ENCODE peak calls at places on chromosome 4, in five cellular contexts. B is CD8-positive, alpha-beta memory T cell; P is T-helper 1 cell; A is dorsolateral prefrontal cortex; D is germinal center. W is an unnamed sample.

GRCh38 chr4:147108409-147108808 is 162.7 kb upstream of the TTC29 start:
- DNase-seq in D (no peak), P (no peak), B (no peak), A (no peak), W (no peak)

GRCh38 chr4:7237863-7238262 is 45.5 kb downstream of the SORCS2 start:
- DNase-seq in A (no peak), P (no peak), B (no peak), D (no peak), W (no peak)

GRCh38 chr4:33551244-33551643 is 2693.1 kb downstream of the ARAP2 start:
- DNase-seq in A (no peak), B (no peak), D (no peak), P (no peak), W (no peak)

GRCh38 chr4:102037566-102037965 is 247.0 kb downstream of the BANK1 start:
- DNase-seq in A (no peak), P (no peak), B (no peak), D (no peak), W (no peak)

GRCh38 chr4:168674869-168675268 is 178.0 kb downstream of the PALLD start:
- DNase-seq in D (no peak), P (no peak), B (no peak), A (no peak), W (no peak)

GRCh38 chr4:70544279-70544870 is 26.0 kb downstream of the AMTN start:
- DNase-seq in P (no peak), D (no peak), B (no peak), A (no peak), W (no peak)

GRCh38 chr4:94390804-94391410 is 48.3 kb upstream of the HPGDS start:
- DNase-seq in B (no peak), P (peak), D (no peak), A (no peak), W (no peak)

GRCh38 chr4:137203601-137204000 is 328.7 kb downstream of the PCDH18 start:
- DNase-seq in P (no peak), A (no peak), D (no peak), B (no peak), W (no peak)

GRCh38 chr4:10182446-10183424 is 66.1 kb upstream of the WDR1 start:
- DNase-seq in B (no peak), P (no peak), A (no peak), D (no peak), W (no peak)

GRCh38 chr4:110621839-110622751 is 782 bp downstream of the PITX2 start:
- DNase-seq in P (no peak), B (no peak), A (no peak), D (no peak), W (peak)

GRCh38 chr4:138996090-138996489 is 19.5 kb upstream of the NOCT start:
- DNase-seq in A (no peak), B (no peak), P (no peak), D (no peak), W (no peak)

GRCh38 chr4:145830699-145831098 is 107.9 kb downstream of the ZNF827 start:
- DNase-seq in B (no peak), A (no peak), D (peak), P (no peak), W (no peak)

GRCh38 chr4:79652232-79652631 is 244.2 kb upstream of the GK2 start:
- DNase-seq in A (no peak), D (no peak), P (no peak), B (no peak), W (no peak)

GRCh38 chr4:158810487-158811215 is 41.8 kb downstream of the FNIP2 start:
- DNase-seq in D (no peak), P (no peak), B (no peak), A (no peak), W (peak)

GRCh38 chr4:99828477-99828876 is 11.8 kb downstream of the DAPP1 start:
- DNase-seq in P (no peak), D (no peak), B (no peak), A (no peak), W (no peak)

GRCh38 chr4:10032625-10033024 is 11.3 kb upstream of the SLC2A9 start:
- DNase-seq in P (no peak), D (no peak), B (no peak), A (no peak), W (no peak)

GRCh38 chr4:176889776-176890175 is 97.1 kb upstream of the VEGFC start:
- DNase-seq in D (no peak), A (no peak), B (no peak), P (no peak), W (no peak)

GRCh38 chr4:77652237-77652897 is 46.7 kb downstream of the CXCL13 start:
- DNase-seq in P (no peak), A (no peak), B (no peak), D (no peak), W (no peak)

GRCh38 chr4:74111990-74112389 is 13.0 kb upstream of the CXCL2 start:
- DNase-seq in D (no peak), B (no peak), P (no peak), A (peak), W (no peak)

GRCh38 chr4:20464381-20464780 is 212.7 kb downstream of the SLIT2 start:
- DNase-seq in A (no peak), B (no peak), P (no peak), D (no peak), W (no peak)

GRCh38 chr4:138192113-138192512 is 50.0 kb downstream of the SLC7A11 start:
- DNase-seq in A (no peak), D (no peak), P (no peak), B (no peak), W (no peak)

GRCh38 chr4:76748649-76749048 is 149.3 kb downstream of the SOWAHB start:
- DNase-seq in A (no peak), B (no peak), P (no peak), D (peak), W (no peak)

GRCh38 chr4:173536808-173537429 is 6.9 kb upstream of the HAND2 start:
- DNase-seq in A (no peak), P (no peak), B (no peak), D (no peak), W (no peak)

GRCh38 chr4:134777626-134778025 is 576.0 kb upstream of the PABPC4L start:
- DNase-seq in D (no peak), A (no peak), B (no peak), P (no peak), W (no peak)

GRCh38 chr4:152970102-152970820 is 34.1 kb downstream of the FHDC1 start:
- DNase-seq in A (no peak), B (no peak), P (no peak), D (no peak), W (no peak)

GRCh38 chr4:53777244-53777984 is 186.1 kb upstream of the LNX1 start:
- DNase-seq in A (no peak), D (no peak), B (no peak), P (no peak), W (no peak)

GRCh38 chr4:183118141-183118540 is 19.1 kb downstream of the WWC2 start:
- DNase-seq in B (no peak), P (no peak), D (no peak), A (no peak), W (no peak)

GRCh38 chr4:86036729-86037128 is 323.1 kb downstream of the MAPK10 start:
- DNase-seq in D (no peak), A (no peak), B (no peak), P (no peak), W (no peak)

GRCh38 chr4:7101692-7102515 is 34.0 kb upstream of the GRPEL1 start:
- DNase-seq in B (peak), A (peak), P (peak), D (peak), W (no peak)

GRCh38 chr4:156746111-156746510 is 225.5 kb downstream of the PDGFC start:
- DNase-seq in P (no peak), A (no peak), D (no peak), B (no peak), W (no peak)

GRCh38 chr4:79913581-79913980 is 159.4 kb downstream of the ANTXR2 start:
- DNase-seq in P (no peak), D (no peak), B (no peak), A (no peak), W (no peak)

GRCh38 chr4:1195109-1195671 is 22.8 kb upstream of the SPON2 start:
- DNase-seq in D (no peak), P (no peak), A (peak), B (no peak), W (peak)

GRCh38 chr4:4332529-4332928 is 42.5 kb downstream of the ZBTB49 start:
- DNase-seq in D (no peak), B (no peak), P (no peak), A (no peak), W (no peak)

GRCh38 chr4:123327846-123328447 is 68.6 kb upstream of the SPRY1 start:
- DNase-seq in A (no peak), B (no peak), D (no peak), P (no peak), W (no peak)